ENCODE peak calls at places on chromosomes 6 and 20, in seven cellular contexts. T is Karpas-422, K is left ventricle myocardium inferior, U is psoas muscle, N is fibroblast of pulmonary artery, Y is SK-N-MC, X is lower leg skin. W is an unnamed sample.

GRCh38 chr6:118283759-118284158 is 264.3 kb upstream of the PLN start:
- DNase-seq in T (peak), K (no peak), N (peak), U (no peak), Y (peak), X (no peak), W (no peak)

GRCh38 chr6:33604941-33605854 is 15.9 kb upstream of the ITPR3 start:
- DNase-seq in U (no peak), T (no peak), K (no peak), X (no peak), Y (no peak), N (no peak), W (no peak)

GRCh38 chr20:19070681-19071441 is 141.6 kb upstream of the SLC24A3 start:
- DNase-seq in U (no peak), N (no peak), X (no peak), Y (no peak), T (peak), K (no peak), W (no peak)

GRCh38 chr6:163543311-163543710 is 128.8 kb downstream of the QKI start:
- DNase-seq in N (no peak), T (no peak), U (no peak), K (no peak), X (no peak), Y (no peak), W (no peak)

GRCh38 chr6:79335133-79335674 is 100.7 kb upstream of the HMGN3 start:
- DNase-seq in Y (no peak), U (no peak), X (no peak), K (no peak), N (peak), T (peak), W (no peak)

GRCh38 chr6:144468709-144469108 is 183.6 kb downstream of the UTRN start:
- DNase-seq in X (no peak), N (no peak), T (no peak), K (no peak), Y (no peak), U (no peak), W (no peak)

GRCh38 chr6:33324139-33324538 is 6.6 kb upstream of the ZBTB22 start:
- DNase-seq in X (no peak), T (peak), U (no peak), Y (no peak), K (no peak), N (no peak), W (no peak)

GRCh38 chr6:128358111-128358780 is 162.2 kb downstream of the PTPRK start:
- DNase-seq in U (no peak), X (no peak), T (no peak), N (no peak), Y (no peak), K (no peak), W (no peak)

GRCh38 chr6:105890521-105891244 is 195.5 kb upstream of the PRDM1 start:
- DNase-seq in X (no peak), Y (no peak), N (no peak), T (no peak), K (no peak), U (no peak), W (no peak)

GRCh38 chr6:129698430-129698829 is 11.5 kb downstream of the ARHGAP18 start:
- DNase-seq in K (no peak), X (no peak), U (no peak), Y (no peak), N (no peak), T (no peak), W (no peak)

GRCh38 chr20:24695529-24696225 is 226.2 kb downstream of the SYNDIG1 start:
- DNase-seq in U (no peak), T (no peak), N (no peak), K (no peak), Y (no peak), X (peak), W (no peak)

GRCh38 chr6:37103169-37104039 is 66.5 kb upstream of the PIM1 start:
- DNase-seq in Y (no peak), X (peak), T (peak), K (peak), N (peak), U (peak), W (no peak)

GRCh38 chr6:32082951-32083350 is 26.2 kb downstream of the TNXB start:
- DNase-seq in N (peak), Y (no peak), X (peak), K (peak), T (no peak), U (peak), W (peak)

DNA sequence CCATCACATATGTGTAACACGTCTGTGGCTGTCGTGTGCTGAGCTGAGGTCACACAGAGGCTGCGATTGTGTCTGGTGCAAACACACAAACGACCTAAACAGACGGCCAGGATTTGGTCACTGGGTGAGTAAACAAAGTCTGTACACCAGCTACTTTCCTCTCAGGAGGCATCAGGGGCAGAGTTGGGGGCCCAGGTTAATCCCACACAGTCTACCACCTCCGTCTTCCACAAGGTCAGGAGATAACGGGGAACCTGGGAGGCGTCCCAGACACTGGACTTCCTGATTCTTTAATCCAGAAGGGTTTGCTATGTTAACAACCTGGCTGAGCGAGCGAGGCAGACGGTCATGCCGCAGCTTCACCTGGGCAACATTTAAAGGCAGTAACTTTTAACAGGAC is 1.5 kb downstream of the DACT2 start:
- DNase-seq in X (no peak), N (no peak), U (no peak), T (no peak), Y (no peak), K (no peak), W (no peak)
- H3K4me3 ChIP-seq in X (no peak), N (no peak), U (no peak), T (no peak), Y (no peak), K (peak), W (no peak)

DNA sequence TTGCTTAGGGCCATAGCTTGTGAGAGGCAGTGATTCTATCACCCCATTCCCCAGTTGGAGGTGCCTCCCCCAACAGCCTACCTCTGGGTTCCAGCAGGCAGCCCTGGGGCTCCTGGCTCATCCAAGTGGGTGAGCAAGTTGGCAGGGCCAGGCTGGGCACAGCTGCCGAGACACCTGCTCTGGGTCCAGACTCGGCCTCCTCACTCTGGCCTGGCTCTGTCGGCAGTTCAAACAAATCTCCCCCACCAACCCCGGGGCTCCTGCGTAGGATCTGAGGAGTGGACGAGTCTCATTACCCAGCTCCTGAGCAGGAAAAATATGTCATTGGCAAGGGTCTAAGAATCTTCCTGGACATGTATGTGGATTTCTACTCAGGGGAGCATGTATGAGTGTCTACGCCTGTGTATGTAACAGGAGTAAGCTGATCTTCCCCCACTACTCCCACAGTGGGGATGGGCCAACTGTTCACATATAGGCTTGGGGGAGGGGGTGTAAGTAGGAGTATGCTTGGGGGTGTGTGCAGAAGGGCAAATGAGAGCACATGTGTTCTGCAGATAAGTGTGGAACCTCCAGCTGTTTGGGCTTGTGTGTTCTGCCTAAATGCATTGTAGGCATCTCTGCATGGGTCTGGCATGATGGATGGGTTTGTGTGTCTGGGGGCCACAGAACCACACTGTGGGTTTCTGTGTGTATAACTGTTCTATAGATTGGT is 2.0 kb downstream of the ID1 start:
- DNase-seq in K (no peak), Y (no peak), N (peak), U (no peak), T (no peak), X (no peak), W (peak)
- H3K4me3 ChIP-seq in K (peak), Y (peak), N (peak), U (peak), T (no peak), X (peak), W (peak)

GRCh38 chr20:53915459-53916172 is 154.8 kb downstream of the BCAS1 start:
- DNase-seq in X (peak), U (peak), N (peak), Y (peak), K (peak), T (peak), W (peak)

GRCh38 chr20:53918010-53918311 is 152.4 kb downstream of the BCAS1 start:
- DNase-seq in N (no peak), Y (no peak), T (no peak), X (no peak), K (no peak), U (no peak), W (no peak)

GRCh38 chr20:53918949-53919361 is 151.4 kb downstream of the BCAS1 start:
- DNase-seq in U (no peak), T (peak), X (no peak), K (no peak), N (no peak), Y (no peak), W (no peak)

GRCh38 chr20:53916173-53916512 is 154.3 kb downstream of the BCAS1 start:
- DNase-seq in X (no peak), U (no peak), T (no peak), N (no peak), K (no peak), Y (no peak), W (no peak)

DNA sequence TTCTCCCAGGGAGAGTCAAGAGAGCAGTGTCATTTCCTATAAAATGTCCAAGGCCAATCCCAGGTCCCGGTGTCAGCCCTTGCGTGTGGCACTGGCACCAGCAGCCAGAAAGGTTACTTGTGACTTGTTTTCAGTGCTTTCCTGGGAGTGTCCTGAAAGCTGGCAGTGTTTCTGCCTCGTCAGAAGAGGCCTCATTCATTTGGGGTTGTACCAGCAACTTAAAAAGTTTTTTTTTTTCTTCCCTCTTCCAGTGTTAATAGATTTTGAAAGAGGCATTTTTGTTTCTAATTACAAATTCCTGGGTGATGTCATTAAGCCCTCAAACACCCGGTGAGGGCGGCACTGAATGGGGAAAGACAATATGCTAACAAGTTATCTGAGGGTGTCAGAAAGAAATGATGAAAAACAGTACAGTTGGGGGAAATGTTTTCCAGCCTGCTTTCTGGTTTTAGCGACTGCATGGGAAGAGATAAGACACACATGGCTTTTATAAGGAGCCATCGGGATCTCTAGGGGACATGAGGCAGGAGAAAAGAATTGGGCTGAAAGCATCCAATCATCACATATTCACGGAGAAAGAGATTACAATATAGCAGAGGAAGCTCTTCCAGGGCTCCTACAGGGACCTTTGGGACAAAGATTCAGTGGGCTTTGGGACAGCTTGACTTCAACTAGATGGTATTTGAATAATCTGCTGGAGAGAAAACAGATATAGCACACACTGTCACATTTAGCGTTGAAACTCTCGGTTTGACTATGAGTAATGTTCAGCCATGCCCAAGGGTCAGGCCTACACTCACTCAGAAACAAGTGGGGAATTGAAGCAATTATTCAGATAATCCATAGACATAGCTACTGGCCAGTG is 153.0 kb downstream of the BCAS1 start:
- DNase-seq in Y (no peak), K (peak), T (no peak), U (peak), X (peak), N (peak), W (no peak)
- H3K4me3 ChIP-seq in Y (peak), K (no peak), T (no peak), U (no peak), X (no peak), N (no peak), W (no peak)

DNA sequence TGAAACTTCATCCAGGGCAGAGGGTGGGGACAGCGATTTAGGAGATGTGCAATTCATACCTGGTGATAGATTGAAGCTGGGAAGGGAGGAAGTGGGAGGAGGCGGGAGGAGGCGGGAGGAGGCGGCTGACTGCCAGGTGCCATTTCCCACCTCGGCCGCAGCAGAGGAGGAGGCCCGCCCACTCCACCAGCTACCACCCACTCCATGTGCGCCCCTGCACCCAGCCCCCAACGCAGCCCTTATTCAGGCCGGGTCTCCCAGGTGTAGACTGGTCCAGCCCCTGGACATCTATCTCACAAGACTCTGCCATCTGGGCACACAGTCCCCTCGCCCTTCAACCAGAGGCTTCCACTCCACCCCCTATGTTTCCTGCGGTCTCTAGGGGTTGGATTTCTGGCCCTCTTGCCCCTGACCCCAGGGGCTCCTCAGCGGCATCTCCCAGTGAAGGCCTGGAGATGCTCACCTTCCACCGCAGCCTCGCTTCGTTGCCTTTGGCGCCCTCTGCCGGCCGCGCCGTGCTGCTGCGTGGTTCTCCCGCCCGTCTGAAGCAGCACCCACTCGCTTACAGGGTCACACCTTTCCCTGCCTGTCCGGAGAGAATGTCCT is 32.6 kb upstream of the FAM83D start:
- DNase-seq in T (peak), X (no peak), N (peak), Y (no peak), K (peak), U (peak), W (no peak)
- H3K4me3 ChIP-seq in T (no peak), X (no peak), N (no peak), Y (peak), K (peak), U (no peak), W (no peak)

GRCh38 chr20:36096404-36096799 is 58.1 kb upstream of the EPB41L1 start:
- DNase-seq in K (no peak), T (no peak), U (no peak), X (no peak), Y (no peak), N (peak), W (no peak)
- H3K4me3 ChIP-seq in K (no peak), T (no peak), U (no peak), X (no peak), Y (no peak), N (no peak), W (no peak)

GRCh38 chr6:14037402-14038277 is 79.9 kb upstream of the CD83 start:
- DNase-seq in U (no peak), N (peak), K (no peak), Y (no peak), T (no peak), X (no peak), W (peak)

GRCh38 chr6:14040042-14040441 is 77.5 kb upstream of the CD83 start:
- DNase-seq in U (no peak), T (peak), N (no peak), K (no peak), Y (no peak), X (no peak), W (no peak)

GRCh38 chr6:14036911-14037310 is 80.7 kb upstream of the CD83 start:
- DNase-seq in K (no peak), Y (no peak), T (no peak), N (no peak), U (no peak), X (no peak), W (no peak)

GRCh38 chr6:14038636-14039035 is 78.9 kb upstream of the CD83 start:
- DNase-seq in K (no peak), T (no peak), X (no peak), Y (no peak), U (no peak), N (no peak), W (peak)

DNA sequence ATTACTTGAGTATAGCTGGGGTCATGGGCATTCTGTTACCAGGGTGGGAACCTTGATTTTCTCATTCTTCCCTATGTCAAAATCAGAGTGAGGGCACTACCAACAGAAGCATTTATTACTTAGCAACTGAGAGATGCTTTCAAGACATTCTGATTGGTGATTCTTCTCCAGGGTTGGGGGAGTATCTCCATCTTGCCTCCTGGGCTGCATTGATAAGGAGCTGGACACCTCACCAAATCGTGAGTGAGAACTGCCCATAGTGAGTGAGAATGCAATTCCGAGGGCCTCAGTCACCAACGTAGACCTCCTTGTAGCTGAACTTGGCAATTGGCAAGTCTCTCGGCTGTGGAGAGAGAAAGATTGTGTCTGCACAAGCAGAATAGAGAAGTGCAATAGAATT is 78.5 kb upstream of the CD83 start:
- DNase-seq in N (no peak), X (no peak), K (no peak), Y (no peak), U (no peak), T (no peak), W (no peak)
- H3K4me3 ChIP-seq in N (no peak), X (no peak), K (no peak), Y (no peak), U (no peak), T (no peak), W (no peak)

GRCh38 chr6:166009385-166010031 is 158.1 kb downstream of the TBXT start:
- DNase-seq in X (no peak), N (no peak), K (no peak), Y (no peak), T (no peak), U (no peak), W (no peak)
- H3K4me3 ChIP-seq in X (no peak), N (peak), K (peak), Y (no peak), T (no peak), U (no peak), W (peak)